ENCODE peak calls at places on chromosomes 3 and 15, in ten cellular contexts. M is dermis microvascular lymphatic vessel endothelial cell, R is COLO829, U is GM10248, Y is NCI-H82, J is fibroblast of pulmonary artery, Q is frontal cortex, B is DMS 273 treated with DMSO at 0.1 percent for 48 hours, F is psoas muscle, O is iPS-NIHi11. D is an unnamed sample.

GRCh38 chr15:69939513-69940440 is 157.9 kb downstream of the TLE3 start:
- DNase-seq in M (no peak), R (no peak), U (no peak), Y (no peak), J (no peak), Q (no peak), B (no peak), F (no peak), O (peak; percentile 78), D (peak; percentile 2)

GRCh38 chr3:46695177-46695961 is 1.9 kb upstream of the ALS2CL start:
- DNase-seq in M (peak; percentile 92), R (no peak), U (peak; percentile 47), Y (peak; percentile 42), J (peak; percentile 82), Q (no peak), B (no peak), F (peak; percentile 60), O (peak; percentile 73), D (no peak)

GRCh38 chr3:1404270-1404669 is 311.4 kb downstream of the CNTN6 start:
- DNase-seq in M (no peak), R (no peak), U (no peak), Y (peak; percentile 35), J (peak; percentile 19), Q (no peak), B (no peak), F (no peak), O (no peak), D (no peak)

GRCh38 chr3:172698650-172699049 is 12.2 kb downstream of the NCEH1 start:
- DNase-seq in M (no peak), R (no peak), U (no peak), Y (no peak), J (no peak), Q (no peak), B (no peak), F (peak; percentile 23), O (no peak), D (no peak)

GRCh38 chr15:43070893-43071292 is 34.9 kb downstream of the UBR1 start:
- DNase-seq in M (no peak), R (no peak), U (no peak), Y (no peak), J (no peak), Q (no peak), B (no peak), F (no peak), O (no peak), D (no peak)

GRCh38 chr15:91482799-91483198 is 370.7 kb upstream of the SLCO3A1 start:
- DNase-seq in M (no peak), R (no peak), U (no peak), Y (no peak), J (no peak), Q (no peak), B (no peak), F (no peak), O (no peak), D (no peak)

GRCh38 chr3:84318273-84318809 is 640.4 kb upstream of the CADM2 start:
- DNase-seq in M (no peak), R (no peak), U (no peak), Y (no peak), J (no peak), Q (no peak), B (no peak), F (no peak), O (peak; percentile 6), D (no peak)

GRCh38 chr3:24639061-24639460 is 144.4 kb upstream of the THRB start:
- DNase-seq in M (no peak), R (no peak), U (no peak), Y (no peak), J (no peak), Q (no peak), B (no peak), F (no peak), O (no peak), D (no peak)

GRCh38 chr3:32280262-32280910 is 41.9 kb downstream of the CMTM8 start:
- DNase-seq in M (no peak), R (no peak), U (no peak), Y (no peak), J (no peak), Q (no peak), B (no peak), F (no peak), O (no peak), D (no peak)

GRCh38 chr3:33430571-33430970 is 9.6 kb downstream of the UBP1 start:
- DNase-seq in M (no peak), R (no peak), U (no peak), Y (no peak), J (no peak), Q (no peak), B (no peak), F (no peak), O (no peak), D (no peak)

GRCh38 chr3:152100491-152101086 is 168.1 kb upstream of the MBNL1 start:
- DNase-seq in M (no peak), R (no peak), U (peak; percentile 39), Y (peak; percentile 7), J (no peak), Q (no peak), B (no peak), F (no peak), O (no peak), D (no peak)

GRCh38 chr15:57432141-57432701 is 55.9 kb downstream of the CGNL1 start:
- DNase-seq in M (peak; percentile 69), R (no peak), U (no peak), Y (peak; percentile 93), J (peak; percentile 31), Q (no peak), B (peak; percentile 61), F (no peak), O (peak; percentile 59), D (no peak)

GRCh38 chr15:70362911-70363310 is 265.2 kb upstream of the TLE3 start:
- DNase-seq in M (peak; percentile 61), R (no peak), U (peak; percentile 49), Y (peak; percentile 83), J (peak; percentile 68), Q (no peak), B (no peak), F (peak; percentile 29), O (peak; percentile 82), D (peak; percentile 55)

GRCh38 chr3:140252812-140253656 is 318.0 kb downstream of the CLSTN2 start:
- DNase-seq in M (no peak), R (no peak), U (no peak), Y (no peak), J (no peak), Q (no peak), B (no peak), F (no peak), O (no peak), D (no peak)

GRCh38 chr15:25375557-25375956 is 63.3 kb downstream of the UBE3A start:
- DNase-seq in M (peak; percentile 56), R (no peak), U (no peak), Y (no peak), J (peak; percentile 52), Q (no peak), B (no peak), F (no peak), O (no peak), D (no peak)

GRCh38 chr3:53169045-53169831 is 8.2 kb downstream of the PRKCD start:
- DNase-seq in M (no peak), R (peak; percentile 69), U (no peak), Y (peak; percentile 35), J (no peak), Q (no peak), B (no peak), F (no peak), O (peak; percentile 77), D (no peak)

GRCh38 chr15:71752604-71753289 is 57.6 kb upstream of the NR2E3 start:
- DNase-seq in M (peak; percentile 93), R (peak; percentile 57), U (peak; percentile 44), Y (peak; percentile 67), J (peak; percentile 95), Q (peak; percentile 27), B (peak; percentile 10), F (peak; percentile 24), O (peak; percentile 64), D (peak; percentile 83)

GRCh38 chr3:100158877-100159563 is 44.7 kb upstream of the FILIP1L start:
- DNase-seq in M (peak; percentile 42), R (no peak), U (no peak), Y (peak; percentile 56), J (no peak), Q (no peak), B (peak; percentile 94), F (no peak), O (no peak), D (peak; percentile 54)

GRCh38 chr15:24877174-24877573 is 77.6 kb upstream of the SNRPN start:
- DNase-seq in M (no peak), R (no peak), U (no peak), Y (no peak), J (no peak), Q (no peak), B (no peak), F (no peak), O (no peak), D (no peak)

GRCh38 chr15:31840849-31841476 is 189.4 kb upstream of the CHRNA7 start:
- DNase-seq in M (no peak), R (no peak), U (no peak), Y (no peak), J (no peak), Q (no peak), B (no peak), F (no peak), O (no peak), D (no peak)

GRCh38 chr15:25682349-25682748 is 180.8 kb downstream of the ATP10A start:
- DNase-seq in M (no peak), R (no peak), U (no peak), Y (no peak), J (no peak), Q (no peak), B (no peak), F (peak; percentile 69), O (no peak), D (no peak)

GRCh38 chr15:58921267-58921666 is 12.2 kb downstream of the SLTM start:
- DNase-seq in M (no peak), R (no peak), U (no peak), Y (no peak), J (no peak), Q (no peak), B (no peak), F (no peak), O (no peak), D (no peak)

GRCh38 chr3:197753263-197753662 is 3.6 kb downstream of the FYTTD1 start:
- DNase-seq in M (no peak), R (no peak), U (no peak), Y (no peak), J (peak; percentile 20), Q (no peak), B (no peak), F (no peak), O (no peak), D (peak; percentile 13)

GRCh38 chr3:105785790-105786189 is 83.0 kb downstream of the CBLB start:
- DNase-seq in M (no peak), R (no peak), U (no peak), Y (no peak), J (no peak), Q (no peak), B (no peak), F (no peak), O (no peak), D (no peak)

GRCh38 chr15:37891754-37892368 is 42.6 kb upstream of the TMCO5A start:
- DNase-seq in M (peak; percentile 63), R (peak; percentile 36), U (no peak), Y (peak; percentile 78), J (peak; percentile 74), Q (peak; percentile 22), B (no peak), F (no peak), O (peak; percentile 54), D (peak; percentile 86)

GRCh38 chr3:103052236-103052830 is 617.5 kb downstream of the ZPLD1 start:
- DNase-seq in M (no peak), R (no peak), U (no peak), Y (no peak), J (peak; percentile 11), Q (peak; percentile 7), B (no peak), F (peak; percentile 41), O (no peak), D (peak; percentile 4)

GRCh38 chr3:182567666-182568065 is 225.6 kb upstream of the ATP11B start:
- DNase-seq in M (no peak), R (no peak), U (no peak), Y (no peak), J (no peak), Q (no peak), B (no peak), F (no peak), O (no peak), D (no peak)

GRCh38 chr3:132432639-132433038 is 15.3 kb downstream of the DNAJC13 start:
- DNase-seq in M (peak; percentile 87), R (peak; percentile 98), U (no peak), Y (peak; percentile 15), J (peak; percentile 77), Q (no peak), B (no peak), F (no peak), O (no peak), D (peak; percentile 69)